ENCODE peak calls at places on chromosomes 13 and 19, in six cellular contexts. L is neuronal stem cell, Z is H9, H is IMR-90, S is H1, Q is trophoblast cell. P is an unnamed sample.

GRCh38 chr19:53977991-53978731 is 13.3 kb upstream of the CACNG6 start:
- DNase-seq in Q (peak; percentile 23), L (peak; percentile 98), Z (peak; percentile 99), H (peak; percentile 84), S (peak; percentile 90), P (peak; percentile 81)

GRCh38 chr13:50721664-50721976 is 121.9 kb downstream of the DLEU7 start:
- DNase-seq in S (no peak), L (no peak), Z (no peak), H (no peak), Q (no peak), P (no peak)

GRCh38 chr13:28031220-28031903 is 42.9 kb upstream of the URAD start:
- DNase-seq in S (no peak), H (no peak), Z (no peak), Q (no peak), L (no peak), P (no peak)

GRCh38 chr13:81987677-81988357 is 1646.9 kb upstream of the SPRY2 start:
- DNase-seq in Z (no peak), H (no peak), S (no peak), L (no peak), Q (no peak), P (no peak)

GRCh38 chr19:36100476-36100875 is 10.5 kb upstream of the OVOL3 start:
- DNase-seq in S (no peak), Z (no peak), H (no peak), Q (no peak), L (no peak), P (no peak)

GRCh38 chr19:19062454-19063182 is 1.2 kb upstream of the SLC25A42 start:
- DNase-seq in L (no peak), S (no peak), Q (peak; percentile 54), Z (no peak), H (peak; percentile 63), P (peak; percentile 40)

GRCh38 chr19:4415352-4415751 is 12.9 kb downstream of the CHAF1A start:
- DNase-seq in Q (no peak), H (no peak), Z (peak; percentile 43), S (no peak), L (no peak), P (no peak)

GRCh38 chr19:7681336-7682174 is 922 bp downstream of the TRAPPC5 start:
- DNase-seq in H (peak; percentile 70), Q (peak; percentile 81), L (peak; percentile 67), S (peak; percentile 62), Z (peak; percentile 88), P (peak; percentile 71)

GRCh38 chr13:96947343-96947910 is 46.8 kb downstream of the OXGR1 start:
- DNase-seq in Q (peak; percentile 85), Z (no peak), S (no peak), L (no peak), H (no peak), P (no peak)

GRCh38 chr19:51272183-51272817 is 21.4 kb downstream of the SIGLECL1 start:
- DNase-seq in L (no peak), Z (no peak), Q (no peak), S (no peak), H (no peak), P (no peak)

GRCh38 chr13:105170438-105170837 is 1365.0 kb downstream of the EFNB2 start:
- DNase-seq in S (no peak), L (no peak), Z (no peak), H (no peak), Q (no peak), P (no peak)

GRCh38 chr13:74388626-74389025 is 254.4 kb upstream of the KLF12 start:
- DNase-seq in S (no peak), L (no peak), Q (no peak), H (no peak), Z (no peak), P (no peak)

GRCh38 chr13:28346136-28346535 is 148.8 kb downstream of the FLT1 start:
- DNase-seq in H (peak; percentile 38), L (no peak), S (no peak), Q (peak; percentile 46), Z (no peak), P (no peak)

GRCh38 chr19:3179739-3180293 is 1.2 kb downstream of the S1PR4 start:
- DNase-seq in Q (no peak), H (no peak), Z (peak; percentile 23), S (no peak), L (no peak), P (no peak)

GRCh38 chr19:38617764-38618589 is at the start of gene MAP4K1:
- DNase-seq in S (no peak), Q (no peak), Z (no peak), H (no peak), L (no peak), P (no peak)

GRCh38 chr19:34555447-34555846 is 73.9 kb downstream of the WTIP start:
- DNase-seq in L (no peak), Q (peak; percentile 62), H (no peak), S (no peak), Z (peak; percentile 61), P (no peak)

GRCh38 chr13:110714798-110715394 is 1.4 kb downstream of the ING1 start:
- DNase-seq in Z (peak; percentile 63), S (no peak), H (peak; percentile 25), L (peak; percentile 35), Q (peak; percentile 76), P (no peak)

GRCh38 chr13:93233997-93234416 is 7.4 kb downstream of the GPC6 start:
- DNase-seq in Q (no peak), S (peak; percentile 61), H (no peak), L (no peak), Z (peak; percentile 73), P (no peak)

GRCh38 chr19:39558623-39559117 is 18.7 kb upstream of the EID2 start:
- DNase-seq in L (no peak), Z (no peak), Q (no peak), H (no peak), S (no peak), P (no peak)

GRCh38 chr13:94710081-94710809 is 2.1 kb downstream of the SOX21 start:
- DNase-seq in Q (no peak), Z (peak; percentile 34), L (no peak), H (no peak), S (no peak), P (peak; percentile 16)

GRCh38 chr13:20475927-20476691 is 49.5 kb downstream of the CRYL1 start:
- DNase-seq in S (no peak), H (no peak), Q (no peak), L (no peak), Z (no peak), P (no peak)

GRCh38 chr13:111908981-111909380 is 158.0 kb upstream of the SOX1 start:
- DNase-seq in H (no peak), Z (peak; percentile 15), Q (no peak), S (no peak), L (no peak), P (no peak)

GRCh38 chr19:2261438-2262172 is 5.4 kb upstream of the JSRP1 start:
- DNase-seq in Q (peak; percentile 55), Z (no peak), S (no peak), H (no peak), L (no peak), P (no peak)

GRCh38 chr13:106616729-106617128 is 48.8 kb upstream of the ARGLU1 start:
- DNase-seq in Q (no peak), Z (no peak), L (no peak), S (no peak), H (no peak), P (no peak)
- H4K91ac ChIP-seq in Q (no peak overlapping the region), Z (no peak overlapping the region), L (no peak overlapping the region), S (peak overlapping the region; percentile 91), H (no peak overlapping the region), P (no peak overlapping the region)

DNA sequence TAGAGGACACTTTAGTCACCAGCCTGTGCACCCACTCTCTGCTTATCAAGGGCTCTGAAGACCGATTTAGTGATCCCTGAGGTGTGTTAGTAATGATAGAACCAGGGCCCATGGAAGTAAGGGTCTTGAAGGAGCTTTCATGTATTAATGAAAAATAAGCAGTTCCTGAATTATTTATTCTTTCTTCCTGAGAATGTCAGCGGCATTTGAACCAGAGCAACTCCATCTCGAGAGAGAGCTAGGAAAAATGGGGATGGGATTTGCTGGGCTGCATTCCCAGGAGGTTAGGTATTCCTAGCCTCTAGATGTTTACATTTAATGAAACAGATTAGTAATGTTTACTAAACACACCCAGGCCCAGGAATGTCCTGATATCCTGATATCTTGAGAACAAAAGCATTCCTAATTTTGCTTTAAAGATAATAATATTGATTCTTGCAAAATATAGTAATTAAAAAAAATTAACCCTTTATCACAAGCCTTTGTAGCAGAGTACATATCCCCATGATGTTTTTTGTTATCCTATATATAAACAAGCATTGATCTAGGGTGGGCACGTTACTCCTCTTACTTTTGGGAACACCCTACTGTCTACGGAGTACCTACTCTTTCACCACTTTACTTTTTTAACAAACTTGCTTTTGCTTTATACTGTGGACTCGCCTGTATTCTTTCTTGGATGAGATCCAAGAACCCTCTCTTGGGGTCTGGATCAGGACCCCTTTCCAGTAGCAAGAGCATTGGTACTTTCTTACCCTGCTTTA is 63.1 kb downstream of the COG3 start:
- DNase-seq in S (no peak), L (no peak), Z (no peak), Q (peak; percentile 70), H (peak; percentile 74), P (peak; percentile 64)
- H2BK120ac ChIP-seq in S (no peak overlapping the region), L (no peak overlapping the region), Z (no peak overlapping the region), Q (no peak overlapping the region), H (peak overlapping the region; percentile 89), P (no peak overlapping the region)

GRCh38 chr19:17259118-17259780 is 5.3 kb downstream of the USHBP1 start:
- DNase-seq in Z (no peak), S (no peak), H (no peak), Q (no peak), L (no peak), P (peak; percentile 43)

GRCh38 chr19:17256130-17256529 is 8.4 kb downstream of the USHBP1 start:
- DNase-seq in S (no peak), H (no peak), Z (no peak), Q (no peak), L (no peak), P (no peak)

GRCh38 chr19:17260842-17261325 is 3.7 kb downstream of the USHBP1 start:
- DNase-seq in H (peak; percentile 64), S (peak; percentile 90), Z (peak; percentile 96), L (peak; percentile 58), Q (peak; percentile 96), P (peak; percentile 71)

GRCh38 chr19:17262557-17262956 is 2.0 kb downstream of the USHBP1 start:
- DNase-seq in L (no peak), H (no peak), Q (no peak), S (no peak), Z (no peak), P (no peak)

GRCh38 chr19:17259934-17260333 is 4.6 kb downstream of the USHBP1 start:
- DNase-seq in Z (no peak), S (no peak), L (no peak), H (no peak), Q (no peak), P (no peak)
- H4K91ac ChIP-seq in Z (no peak overlapping the region), S (no peak overlapping the region), L (no peak overlapping the region), H (no peak overlapping the region), Q (no peak overlapping the region), P (no peak overlapping the region)

DNA sequence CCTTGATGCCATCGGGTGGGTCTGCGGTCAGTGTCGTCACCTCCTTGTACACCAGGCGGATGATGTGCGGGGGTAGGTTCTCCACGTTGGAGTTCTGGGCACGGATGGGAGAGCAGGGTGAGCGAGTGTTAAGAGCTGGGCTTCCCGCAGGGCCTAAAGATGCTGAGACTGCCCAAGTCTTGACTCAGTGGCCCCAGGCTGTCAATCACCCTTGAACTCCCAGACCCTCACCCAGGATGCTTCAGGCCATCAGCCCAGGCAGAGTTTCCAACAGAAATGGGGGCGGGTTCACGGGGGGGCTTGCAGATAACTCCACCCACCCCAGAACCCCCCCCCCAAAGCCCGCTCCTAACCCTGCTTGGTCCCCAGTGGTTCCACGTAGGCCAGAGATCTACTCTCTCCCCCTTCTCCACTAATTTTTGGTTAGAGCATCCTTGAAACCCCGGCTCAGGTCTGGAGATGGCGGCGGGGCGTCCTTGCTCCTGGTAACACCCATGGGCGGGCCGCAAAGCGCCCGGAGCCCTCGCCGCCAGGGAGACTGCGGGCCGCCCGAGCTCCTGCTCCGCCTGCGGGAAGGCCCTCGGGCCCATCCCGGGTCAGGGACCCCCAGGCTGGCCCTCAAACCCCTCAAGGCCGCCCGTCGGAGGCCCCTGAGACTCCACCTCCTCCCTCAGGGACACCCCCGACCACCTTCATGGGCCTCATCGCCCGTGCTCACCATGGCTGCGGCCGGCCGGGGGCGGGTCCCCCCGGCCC is 541 bp downstream of the UBE2S start:
- DNase-seq in H (no peak), Z (no peak), Q (peak; percentile 65), L (no peak), S (no peak), P (peak; percentile 37)
- H2BK120ac ChIP-seq in H (no peak overlapping the region), Z (no peak overlapping the region), Q (peak overlapping the region; percentile 85), L (no peak overlapping the region), S (no peak overlapping the region), P (peak overlapping the region; percentile 61)

P was measured in mesenchymal stem cell.